ENCODE peak calls at places on chromosomes 16 and 17, in ten cellular contexts. One of them, this sample, is unnamed.

GRCh38 chr16:89493776-89494175 is 3.4 kb upstream of the ANKRD11 start:
- DNase-seq in adrenal gland: no peak
- DNase-seq in AML-193: no peak
- DNase-seq in pancreas: no peak
- DNase-seq in C1 segment of cervical spinal cord: no peak
- DNase-seq in activated T-helper 1 cell treated with anti-CD3 and anti-CD28 coated beads, Interleukin-12 subunit alpha, Interleukin-12 subunit beta, Interleukin-2, Interleukin-4 antibody, amounts not matched to agents 30 ng/mL and 10 ng/mL and 1 ng/mL, durations not matched to agents 14 hours and 24 hours and 36 hours: no peak
- DNase-seq in esophagus squamous epithelium: no peak
- DNase-seq in endothelial cell: no peak
- DNase-seq in A549: no peak
- DNase-seq in sciatic nerve: no peak
- DNase-seq in this sample: no peak

GRCh38 chr17:66373944-66374817 is 71.8 kb downstream of the PRKCA start:
- DNase-seq in adrenal gland: peak; percentile 52
- DNase-seq in AML-193: peak; percentile 43
- DNase-seq in pancreas: no peak
- DNase-seq in C1 segment of cervical spinal cord: peak; percentile 32
- DNase-seq in activated T-helper 1 cell treated with anti-CD3 and anti-CD28 coated beads, Interleukin-12 subunit alpha, Interleukin-12 subunit beta, Interleukin-2, Interleukin-4 antibody, amounts not matched to agents 30 ng/mL and 10 ng/mL and 1 ng/mL, durations not matched to agents 14 hours and 24 hours and 36 hours: no peak
- DNase-seq in esophagus squamous epithelium: no peak
- DNase-seq in endothelial cell: no peak
- DNase-seq in A549: no peak
- DNase-seq in sciatic nerve: no peak
- DNase-seq in this sample: peak; percentile 73

GRCh38 chr16:30005341-30006094 is 5.3 kb downstream of the DOC2A start:
- DNase-seq in adrenal gland: peak; percentile 63
- DNase-seq in AML-193: peak; percentile 31
- DNase-seq in pancreas: no peak
- DNase-seq in C1 segment of cervical spinal cord: no peak
- DNase-seq in activated T-helper 1 cell treated with anti-CD3 and anti-CD28 coated beads, Interleukin-12 subunit alpha, Interleukin-12 subunit beta, Interleukin-2, Interleukin-4 antibody, amounts not matched to agents 30 ng/mL and 10 ng/mL and 1 ng/mL, durations not matched to agents 14 hours and 24 hours and 36 hours: no peak
- DNase-seq in esophagus squamous epithelium: no peak
- DNase-seq in endothelial cell: peak; percentile 64
- DNase-seq in A549: peak; percentile 59
- DNase-seq in sciatic nerve: no peak
- DNase-seq in this sample: peak; percentile 45

GRCh38 chr16:56191807-56192643 is 736 bp downstream of the GNAO1 start:
- DNase-seq in adrenal gland: no peak
- DNase-seq in AML-193: no peak
- DNase-seq in pancreas: no peak
- DNase-seq in C1 segment of cervical spinal cord: peak; percentile 56
- DNase-seq in activated T-helper 1 cell treated with anti-CD3 and anti-CD28 coated beads, Interleukin-12 subunit alpha, Interleukin-12 subunit beta, Interleukin-2, Interleukin-4 antibody, amounts not matched to agents 30 ng/mL and 10 ng/mL and 1 ng/mL, durations not matched to agents 14 hours and 24 hours and 36 hours: no peak
- DNase-seq in esophagus squamous epithelium: no peak
- DNase-seq in endothelial cell: no peak
- DNase-seq in A549: no peak
- DNase-seq in sciatic nerve: no peak
- DNase-seq in this sample: no peak

GRCh38 chr17:66779186-66779585 is 55.7 kb upstream of the CACNG5 start:
- DNase-seq in adrenal gland: no peak
- DNase-seq in AML-193: no peak
- DNase-seq in pancreas: no peak
- DNase-seq in C1 segment of cervical spinal cord: no peak
- DNase-seq in activated T-helper 1 cell treated with anti-CD3 and anti-CD28 coated beads, Interleukin-12 subunit alpha, Interleukin-12 subunit beta, Interleukin-2, Interleukin-4 antibody, amounts not matched to agents 30 ng/mL and 10 ng/mL and 1 ng/mL, durations not matched to agents 14 hours and 24 hours and 36 hours: no peak
- DNase-seq in esophagus squamous epithelium: no peak
- DNase-seq in endothelial cell: no peak
- DNase-seq in A549: no peak
- DNase-seq in sciatic nerve: no peak
- DNase-seq in this sample: no peak

GRCh38 chr16:82630219-82630618 is 3.5 kb downstream of the CDH13 start:
- DNase-seq in adrenal gland: no peak
- DNase-seq in AML-193: no peak
- DNase-seq in pancreas: no peak
- DNase-seq in C1 segment of cervical spinal cord: no peak
- DNase-seq in activated T-helper 1 cell treated with anti-CD3 and anti-CD28 coated beads, Interleukin-12 subunit alpha, Interleukin-12 subunit beta, Interleukin-2, Interleukin-4 antibody, amounts not matched to agents 30 ng/mL and 10 ng/mL and 1 ng/mL, durations not matched to agents 14 hours and 24 hours and 36 hours: no peak
- DNase-seq in esophagus squamous epithelium: no peak
- DNase-seq in endothelial cell: no peak
- DNase-seq in A549: no peak
- DNase-seq in sciatic nerve: no peak
- DNase-seq in this sample: no peak

GRCh38 chr16:49857423-49858181 is 1.7 kb upstream of the ZNF423 start:
- DNase-seq in adrenal gland: peak; percentile 39
- DNase-seq in AML-193: peak; percentile 32
- DNase-seq in pancreas: peak; percentile 85
- DNase-seq in C1 segment of cervical spinal cord: no peak
- DNase-seq in activated T-helper 1 cell treated with anti-CD3 and anti-CD28 coated beads, Interleukin-12 subunit alpha, Interleukin-12 subunit beta, Interleukin-2, Interleukin-4 antibody, amounts not matched to agents 30 ng/mL and 10 ng/mL and 1 ng/mL, durations not matched to agents 14 hours and 24 hours and 36 hours: peak; percentile 41
- DNase-seq in esophagus squamous epithelium: no peak
- DNase-seq in endothelial cell: peak; percentile 74
- DNase-seq in A549: peak; percentile 75
- DNase-seq in sciatic nerve: peak; percentile 73
- DNase-seq in this sample: peak; percentile 54

GRCh38 chr16:86975445-86975844 is 341.7 kb downstream of the C16orf95 start:
- DNase-seq in adrenal gland: peak; percentile 5
- DNase-seq in AML-193: no peak
- DNase-seq in pancreas: no peak
- DNase-seq in C1 segment of cervical spinal cord: no peak
- DNase-seq in activated T-helper 1 cell treated with anti-CD3 and anti-CD28 coated beads, Interleukin-12 subunit alpha, Interleukin-12 subunit beta, Interleukin-2, Interleukin-4 antibody, amounts not matched to agents 30 ng/mL and 10 ng/mL and 1 ng/mL, durations not matched to agents 14 hours and 24 hours and 36 hours: no peak
- DNase-seq in esophagus squamous epithelium: no peak
- DNase-seq in endothelial cell: peak; percentile 46
- DNase-seq in A549: peak; percentile 78
- DNase-seq in sciatic nerve: no peak
- DNase-seq in this sample: no peak

GRCh38 chr17:58506354-58507080 is 7.9 kb downstream of the MTMR4 start:
- DNase-seq in adrenal gland: no peak
- DNase-seq in AML-193: no peak
- DNase-seq in pancreas: no peak
- DNase-seq in C1 segment of cervical spinal cord: no peak
- DNase-seq in activated T-helper 1 cell treated with anti-CD3 and anti-CD28 coated beads, Interleukin-12 subunit alpha, Interleukin-12 subunit beta, Interleukin-2, Interleukin-4 antibody, amounts not matched to agents 30 ng/mL and 10 ng/mL and 1 ng/mL, durations not matched to agents 14 hours and 24 hours and 36 hours: no peak
- DNase-seq in esophagus squamous epithelium: no peak
- DNase-seq in endothelial cell: no peak
- DNase-seq in A549: no peak
- DNase-seq in sciatic nerve: no peak
- DNase-seq in this sample: no peak

GRCh38 chr17:7476474-7476873 is 3.0 kb downstream of the ZBTB4 start:
- DNase-seq in adrenal gland: peak; percentile 41
- DNase-seq in AML-193: no peak
- DNase-seq in pancreas: no peak
- DNase-seq in C1 segment of cervical spinal cord: no peak
- DNase-seq in activated T-helper 1 cell treated with anti-CD3 and anti-CD28 coated beads, Interleukin-12 subunit alpha, Interleukin-12 subunit beta, Interleukin-2, Interleukin-4 antibody, amounts not matched to agents 30 ng/mL and 10 ng/mL and 1 ng/mL, durations not matched to agents 14 hours and 24 hours and 36 hours: no peak
- DNase-seq in esophagus squamous epithelium: no peak
- DNase-seq in endothelial cell: no peak
- DNase-seq in A549: peak; percentile 50
- DNase-seq in sciatic nerve: no peak
- DNase-seq in this sample: no peak

GRCh38 chr17:72122002-72122310 is 1.1 kb downstream of the SOX9 start:
- DNase-seq in adrenal gland: no peak
- DNase-seq in AML-193: no peak
- DNase-seq in pancreas: no peak
- DNase-seq in C1 segment of cervical spinal cord: peak; percentile 63
- DNase-seq in activated T-helper 1 cell treated with anti-CD3 and anti-CD28 coated beads, Interleukin-12 subunit alpha, Interleukin-12 subunit beta, Interleukin-2, Interleukin-4 antibody, amounts not matched to agents 30 ng/mL and 10 ng/mL and 1 ng/mL, durations not matched to agents 14 hours and 24 hours and 36 hours: no peak
- DNase-seq in esophagus squamous epithelium: no peak
- DNase-seq in endothelial cell: no peak
- DNase-seq in A549: no peak
- DNase-seq in sciatic nerve: no peak
- DNase-seq in this sample: no peak

This sample was measured in stimulated activated naive CD8-positive, alpha-beta T cell treated with anti-CD3 and anti-CD28 coated beads, Interleukin-15, amount 100 ng/mL, for 72 hours.